ENCODE peak calls at places on chromosome 16, in seven cellular contexts. X is body of pancreas, J is stomach, I is H1, B is sigmoid colon, R is heart right ventricle, K is endothelial cell of umbilical vein. A is an unnamed sample. For H3K36me3, the result is how much of the 10 kb centered on the place peaks cover.

GRCh38 chr16:75053791-75054555 is 55.1 kb downstream of the ZNRF1 start:
- DNase-seq in X (peak), R (peak), I (no peak), K (peak), J (peak), B (peak), A (no peak)

GRCh38 chr16:87342504-87342903 is 25.3 kb upstream of the C16orf95 start:
- DNase-seq in X (no peak), J (no peak), K (no peak), R (no peak), B (no peak), I (no peak), A (no peak)

GRCh38 chr16:12147681-12148479 is 171.3 kb downstream of the SNX29 start:
- DNase-seq in K (no peak), R (peak), X (no peak), B (no peak), J (no peak), I (peak), A (no peak)

GRCh38 chr16:67101301-67101675 is 8.5 kb upstream of the PHAF1 start:
- DNase-seq in B (no peak), K (no peak), I (no peak), X (no peak), R (no peak), J (no peak), A (no peak)

GRCh38 chr16:27291106-27291505 is 22.5 kb upstream of the NSMCE1 start:
- DNase-seq in J (no peak), K (no peak), B (no peak), X (no peak), I (no peak), R (no peak), A (no peak)

GRCh38 chr16:72409428-72409827 is 237.5 kb upstream of the PMFBP1 start:
- DNase-seq in B (no peak), X (no peak), K (no peak), I (no peak), J (no peak), R (no peak), A (no peak)

GRCh38 chr16:15509593-15510520 is 75.5 kb downstream of the BMERB1 start:
- DNase-seq in K (no peak), B (no peak), X (no peak), J (no peak), I (peak), R (no peak), A (no peak)

GRCh38 chr16:27748868-27749546 is 199.1 kb downstream of the KATNIP start:
- DNase-seq in B (no peak), J (no peak), X (no peak), K (peak), I (no peak), R (peak), A (peak)

GRCh38 chr16:52921104-52921503 is 131.6 kb downstream of the CHD9NB start:
- DNase-seq in B (no peak), K (no peak), R (no peak), I (no peak), X (no peak), J (no peak), A (no peak)

GRCh38 chr16:4034963-4035362 is 81.3 kb downstream of the ADCY9 start:
- DNase-seq in I (no peak), R (no peak), J (no peak), B (no peak), X (no peak), K (no peak), A (no peak)

GRCh38 chr16:49281481-49281842 is at the start of gene CBLN1:
- DNase-seq in I (no peak), X (no peak), B (no peak), J (no peak), K (no peak), R (no peak), A (no peak)

GRCh38 chr16:1745181-1745899 is 26.0 kb downstream of the NME3 start:
- DNase-seq in B (no peak), R (no peak), X (no peak), I (no peak), J (no peak), K (no peak), A (no peak)

GRCh38 chr16:17134586-17134985 is 336.2 kb downstream of the XYLT1 start:
- DNase-seq in J (no peak), X (no peak), I (no peak), K (no peak), B (no peak), R (no peak), A (no peak)

GRCh38 chr16:49019081-49019633 is 262.5 kb downstream of the CBLN1 start:
- DNase-seq in J (no peak), X (no peak), I (peak), K (no peak), B (no peak), R (no peak), A (no peak)

GRCh38 chr16:15607700-15608396 is 35.1 kb downstream of the MARF1 start:
- DNase-seq in K (no peak), R (peak), J (no peak), X (no peak), I (no peak), B (peak), A (peak)

GRCh38 chr16:30430428-30430970 is 669 bp upstream of the DCTPP1 start:
- DNase-seq in I (no peak), J (no peak), R (no peak), K (no peak), X (no peak), B (no peak), A (no peak)

GRCh38 chr16:73887895-73888294 is 408.7 kb upstream of the PSMD7 start:
- DNase-seq in B (no peak), I (no peak), J (no peak), K (no peak), X (no peak), R (no peak), A (no peak)

GRCh38 chr16:58515125-58515870 is at the start of gene SETD6:
- DNase-seq in J (peak), R (peak), B (peak), K (peak), X (peak), I (peak), A (peak)
- TF ChIP-seq CTCF in J (peak), R (no peak), B (peak), K (no peak), X (peak), I (no peak), A (no peak)

GRCh38 chr16:19859166-19859565 is 25.5 kb downstream of the GPRC5B start:
- DNase-seq in R (no peak), J (no peak), X (no peak), B (no peak), K (no peak), I (no peak), A (no peak)

GRCh38 chr16:19859603-19860002 is 25.0 kb downstream of the GPRC5B start:
- DNase-seq in K (no peak), X (no peak), R (no peak), J (no peak), I (no peak), B (peak), A (no peak)

GRCh38 chr16:19861069-19861468 is 23.6 kb downstream of the GPRC5B start:
- DNase-seq in I (no peak), J (no peak), B (no peak), X (no peak), K (no peak), R (no peak), A (no peak)

GRCh38 chr16:19861811-19862327 is 22.8 kb downstream of the GPRC5B start:
- DNase-seq in R (no peak), J (no peak), B (peak), I (peak), K (no peak), X (no peak), A (no peak)

DNA sequence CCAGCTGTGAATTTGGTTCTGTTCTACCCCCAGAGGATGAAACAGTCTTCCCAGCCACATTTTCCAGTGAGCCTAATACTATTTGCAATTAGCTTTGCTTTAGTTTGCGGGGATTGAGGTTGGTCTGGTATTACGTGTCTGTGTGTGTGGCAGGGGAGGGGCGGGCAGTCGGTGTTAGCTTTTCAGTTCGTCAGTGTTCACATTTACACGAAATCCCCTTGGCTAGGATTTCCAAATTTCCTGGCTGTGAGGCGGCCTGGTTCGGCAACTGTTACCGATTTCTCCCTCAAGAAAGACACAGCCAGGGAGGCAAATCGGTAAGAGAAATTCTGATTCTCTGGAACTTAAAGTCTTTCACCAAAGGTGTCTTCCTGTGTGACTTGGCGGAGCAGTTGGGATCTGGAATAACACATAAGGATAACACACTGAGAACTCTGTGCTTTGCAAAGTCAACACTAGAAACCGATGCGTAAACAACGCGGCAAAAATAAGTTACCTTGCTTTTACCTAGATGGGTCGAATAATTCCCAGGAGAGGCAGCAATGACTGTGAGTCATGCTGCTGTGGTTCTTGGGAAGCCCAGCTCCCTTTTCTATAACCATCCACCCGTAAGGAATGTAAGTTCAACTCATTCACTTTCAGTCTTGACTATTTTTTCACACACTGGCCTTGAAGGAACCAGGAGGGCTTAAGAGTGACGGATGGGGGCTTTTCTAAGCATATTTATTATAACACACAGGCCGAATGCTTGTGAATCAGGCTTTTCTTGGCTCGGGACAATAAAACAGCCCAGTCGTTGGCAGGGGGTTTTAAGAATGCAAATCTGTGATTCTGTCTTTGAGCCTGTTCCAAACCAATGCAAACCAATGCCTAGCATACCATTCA is 24.3 kb downstream of the GPRC5B start:
- DNase-seq in B (peak), J (no peak), I (no peak), R (no peak), X (no peak), K (no peak), A (peak)
- H3K36me3 ChIP-seq in B (under half), J (half or more), I (under half), R (half or more), X (under half), K (under half), A (under half)

GRCh38 chr16:10668322-10669045 is 26.2 kb downstream of the TEKT5 start:
- DNase-seq in I (peak), R (no peak), K (peak), B (no peak), X (peak), J (peak), A (no peak)
- TF ChIP-seq CTCF in I (peak), R (peak), K (peak), B (no peak), X (peak), J (no peak), A (peak)

GRCh38 chr16:85665929-85666328 is 22.8 kb downstream of the GINS2 start:
- DNase-seq in B (peak), I (no peak), K (no peak), X (no peak), J (no peak), R (no peak), A (no peak)

GRCh38 chr16:85662976-85663830 is 25.6 kb downstream of the GINS2 start:
- DNase-seq in I (no peak), X (no peak), R (no peak), K (no peak), J (no peak), B (peak), A (no peak)

GRCh38 chr16:85665373-85665740 is 23.4 kb downstream of the GINS2 start:
- DNase-seq in B (peak), R (no peak), X (no peak), I (no peak), K (no peak), J (no peak), A (no peak)

GRCh38 chr16:85663891-85664321 is 24.8 kb downstream of the GINS2 start:
- DNase-seq in B (peak), X (peak), J (peak), R (no peak), K (no peak), I (no peak), A (no peak)

DNA sequence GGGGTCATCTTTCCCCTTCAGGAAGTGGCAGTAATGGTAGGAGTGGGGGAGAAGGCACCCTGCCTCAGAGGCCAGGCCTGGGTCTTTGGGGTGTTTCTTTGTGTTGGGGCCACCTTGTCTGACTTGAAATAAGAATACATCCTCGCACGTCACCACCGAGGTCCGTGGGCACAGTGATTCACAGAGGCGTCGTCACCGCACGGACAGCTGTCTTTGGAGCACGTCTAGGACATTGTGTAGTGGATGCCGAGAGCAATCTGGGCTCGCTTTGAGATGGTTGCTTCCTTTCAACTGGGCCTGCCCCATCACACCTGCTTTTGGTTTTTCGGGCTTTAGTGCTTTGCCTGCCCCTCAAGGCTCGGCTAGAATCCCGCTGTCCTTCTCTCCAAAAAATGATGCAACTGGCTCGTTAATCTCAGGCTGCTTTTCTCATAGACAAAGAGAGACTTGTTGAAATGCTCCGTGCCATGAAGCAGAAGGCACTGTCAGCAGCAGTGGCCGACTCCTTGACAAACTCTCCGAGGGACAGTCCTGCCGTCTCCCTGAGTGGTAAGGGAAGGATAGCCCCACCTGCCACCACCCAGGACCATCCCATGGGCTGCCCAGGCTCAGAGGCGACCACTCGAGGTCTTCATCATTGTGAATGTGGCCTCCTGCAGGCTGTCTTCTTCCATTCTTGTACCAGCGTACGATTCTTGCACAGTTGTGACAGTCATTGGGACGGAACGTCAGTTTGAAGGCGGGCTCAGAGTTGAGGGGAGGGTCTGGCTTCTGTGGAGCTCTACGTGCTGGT is 24.0 kb downstream of the GINS2 start:
- DNase-seq in X (no peak), I (no peak), B (peak), K (no peak), J (no peak), R (no peak), A (no peak)
- H3K36me3 ChIP-seq in X (half or more), I (half or more), B (half or more), K (under half), J (half or more), R (half or more), A (half or more)

DNA sequence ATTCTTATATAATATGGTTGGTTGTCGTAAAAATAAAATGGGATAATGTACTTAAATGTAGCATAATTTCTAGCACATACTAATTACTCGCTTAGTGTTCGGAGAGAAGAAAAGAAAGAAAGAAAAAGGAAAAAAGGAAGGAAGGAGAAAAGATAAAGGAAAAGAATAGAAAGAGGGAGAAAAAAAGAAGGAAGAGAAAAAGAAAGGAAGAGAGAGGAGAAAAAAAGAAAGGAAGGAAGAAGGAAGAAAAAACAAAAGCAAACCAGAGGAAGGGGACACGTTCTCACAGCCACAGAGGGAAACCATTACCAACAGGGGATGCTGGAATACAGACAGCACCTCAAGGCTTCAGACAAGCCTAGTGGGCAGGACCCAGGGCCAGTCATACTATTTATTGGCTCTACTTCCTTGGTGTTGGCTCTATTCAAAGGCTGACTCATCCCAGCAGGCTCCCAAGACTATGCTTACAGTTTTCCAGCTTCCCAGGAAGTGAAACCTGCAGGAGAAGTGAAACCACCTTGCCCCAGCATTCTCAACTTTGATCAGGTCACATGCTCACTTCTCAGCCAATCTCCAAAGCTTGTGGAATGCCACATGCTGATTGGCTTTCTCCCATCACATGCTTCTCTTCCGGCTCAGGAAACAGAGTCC is 273.5 kb upstream of the IRX5 start:
- DNase-seq in X (peak), K (no peak), B (no peak), I (no peak), R (no peak), J (peak), A (peak)
- TF ChIP-seq CTCF in X (no peak), K (no peak), B (no peak), I (no peak), R (no peak), J (no peak), A (peak)

DNA sequence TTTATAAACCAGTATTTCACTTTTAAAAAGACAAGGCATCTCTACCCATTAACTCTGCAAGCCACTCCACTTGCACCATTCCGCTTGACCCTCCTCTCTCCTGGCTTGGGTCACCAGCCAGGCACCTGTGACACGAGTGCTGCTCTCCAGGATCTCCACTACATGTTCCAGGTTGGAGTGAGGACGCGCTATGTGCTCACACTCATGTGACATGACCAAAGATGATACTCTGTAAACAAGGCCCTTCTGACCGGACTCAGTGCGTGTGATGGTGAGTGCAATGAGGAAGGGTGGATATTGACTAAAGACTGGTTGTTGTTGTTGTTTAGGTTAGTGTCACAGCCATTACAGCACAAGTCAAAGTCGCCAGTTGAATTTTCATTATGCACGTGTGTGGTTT is 192.7 kb downstream of the MRTFB start:
- DNase-seq in I (no peak), B (no peak), J (no peak), R (no peak), X (no peak), K (no peak), A (no peak)
- H3K36me3 ChIP-seq in I (under half), B (under half), J (half or more), R (half or more), X (under half), K (under half), A (under half)

DNA sequence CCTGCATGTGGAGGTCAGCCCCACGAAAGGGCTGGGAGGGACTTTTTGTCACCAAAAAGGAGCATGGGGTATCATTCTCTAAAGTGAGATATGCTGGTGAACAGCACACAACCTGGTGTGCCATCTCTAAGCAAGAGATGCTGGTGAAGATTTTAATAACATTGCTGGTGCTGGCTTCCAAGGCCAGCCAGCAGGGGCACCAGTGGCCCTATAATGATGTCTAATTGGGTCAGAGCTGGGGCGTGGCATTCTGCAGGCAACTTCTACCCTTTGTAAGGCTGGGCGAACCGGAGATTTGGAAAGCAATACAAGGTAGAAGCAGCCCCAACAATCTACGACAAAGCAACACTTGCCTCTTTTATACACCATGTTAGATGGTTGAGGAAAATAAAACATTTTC is 16.8 kb downstream of the SDR42E1 start:
- DNase-seq in X (no peak), I (no peak), B (no peak), K (no peak), R (no peak), J (no peak), A (no peak)
- TF ChIP-seq CTCF in X (no peak), I (peak), B (no peak), K (peak), R (no peak), J (no peak), A (peak)

GRCh38 chr16:84724619-84725307 is 25.0 kb downstream of the USP10 start:
- DNase-seq in K (no peak), R (no peak), I (no peak), B (no peak), J (no peak), X (no peak), A (no peak)

GRCh38 chr16:84725481-84726078 is 25.8 kb downstream of the USP10 start:
- DNase-seq in J (no peak), I (no peak), B (no peak), X (no peak), R (no peak), K (no peak), A (no peak)

GRCh38 chr16:84720180-84720579 is 20.4 kb downstream of the USP10 start:
- DNase-seq in R (no peak), X (no peak), K (peak), B (no peak), I (peak), J (no peak), A (no peak)

GRCh38 chr16:84726079-84726669 is 26.4 kb downstream of the USP10 start:
- DNase-seq in B (peak), R (peak), X (peak), J (peak), K (peak), I (peak), A (peak)

DNA sequence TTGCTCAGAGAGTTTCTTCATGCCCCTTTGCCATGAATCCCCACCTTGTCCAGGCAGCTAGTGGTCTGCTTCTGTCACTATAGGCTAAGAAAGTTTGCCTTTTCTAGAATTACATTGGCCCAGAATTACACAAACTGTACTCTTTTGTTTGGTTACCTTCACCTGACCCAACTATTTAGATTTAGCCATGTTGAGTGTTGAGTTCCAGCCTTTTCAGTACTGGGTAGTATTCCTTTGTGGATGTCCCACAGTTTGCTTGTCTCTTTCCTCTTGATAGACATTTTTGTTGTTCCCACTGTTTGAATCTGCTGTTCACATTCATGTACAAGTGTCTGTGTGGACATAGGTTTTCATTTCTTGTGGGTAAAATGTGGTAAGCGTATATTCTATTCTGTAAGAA is 22.3 kb downstream of the USP10 start:
- DNase-seq in K (no peak), R (no peak), I (no peak), B (no peak), X (no peak), J (no peak), A (no peak)
- H3K36me3 ChIP-seq in K (under half), R (under half), I (under half), B (under half), X (under half), J (under half), A (under half)